ENCODE peak calls at places on chromosomes 16 and 17, in ten cellular contexts. M is stimulated activated CD4-positive, alpha-beta T cell treated with anti-CD3 and anti-CD28 coated beads, Interleukin-15, amount 100 ng/mL, for 1 hour; R is activated CD8-positive, alpha-beta T cell treated with anti-CD3 and anti-CD28 coated beads for 36 hours; T is OCI-LY7; Y is Right ventricle myocardium superior; I is HT-29; J is cardiac muscle cell; K is astrocyte of the cerebellum; P is CD4-positive, alpha-beta T cell; O is amygdala. U is an unnamed sample.

GRCh38 chr16:49269231-49269630 is 12.4 kb downstream of the CBLN1 start:
- DNase-seq in M (no peak), T (no peak), Y (no peak), R (no peak), P (no peak), J (no peak), K (no peak), O (no peak), I (no peak), U (no peak)

GRCh38 chr16:1197237-1197866 is 27.7 kb downstream of the TPSG1 start:
- DNase-seq in R (no peak), M (no peak), O (no peak), P (no peak), Y (no peak), K (no peak), I (no peak), T (no peak), J (no peak), U (no peak)

GRCh38 chr17:64036198-64036922 is 15.9 kb upstream of the ICAM2 start:
- DNase-seq in I (peak), M (no peak), R (no peak), P (no peak), T (no peak), O (no peak), Y (no peak), K (no peak), J (no peak), U (no peak)

GRCh38 chr16:72705806-72706205 is 342.1 kb downstream of the ZFHX3 start:
- DNase-seq in K (no peak), J (no peak), I (no peak), O (no peak), R (no peak), Y (no peak), P (no peak), M (no peak), T (no peak), U (no peak)

GRCh38 chr17:3685174-3685812 is 10.7 kb downstream of the P2RX5 start:
- DNase-seq in I (no peak), J (no peak), P (no peak), K (no peak), O (no peak), T (peak), R (no peak), Y (no peak), M (no peak), U (peak)

GRCh38 chr17:10151667-10152496 is 46.5 kb downstream of the GAS7 start:
- DNase-seq in O (no peak), K (peak), R (peak), Y (no peak), J (no peak), P (no peak), I (no peak), M (no peak), T (no peak), U (no peak)

GRCh38 chr17:57678393-57678792 is 66.7 kb downstream of the CCDC182 start:
- DNase-seq in K (no peak), P (no peak), M (no peak), R (no peak), I (no peak), O (no peak), T (no peak), J (no peak), Y (no peak), U (no peak)

GRCh38 chr17:40315206-40315605 is 6.2 kb downstream of the RARA start:
- DNase-seq in T (no peak), K (no peak), J (no peak), I (no peak), R (peak), O (no peak), M (no peak), Y (no peak), P (no peak), U (no peak)

GRCh38 chr16:50560903-50561863 is 13.0 kb downstream of the NKD1 start:
- DNase-seq in I (no peak), P (no peak), M (no peak), J (no peak), Y (no peak), O (no peak), T (no peak), K (no peak), R (no peak), U (no peak)

GRCh38 chr17:47948706-47949196 is 7.4 kb downstream of the PNPO start:
- DNase-seq in M (no peak), P (no peak), Y (no peak), O (no peak), R (no peak), K (no peak), T (no peak), I (no peak), J (no peak), U (no peak)

GRCh38 chr17:13462673-13463124 is 139.0 kb downstream of the HS3ST3A1 start:
- DNase-seq in O (no peak), R (no peak), P (no peak), J (no peak), T (no peak), K (no peak), M (no peak), Y (no peak), I (no peak), U (no peak)

GRCh38 chr17:44786551-44787081 is 27.8 kb downstream of the ADAM11 start:
- DNase-seq in K (no peak), T (no peak), J (peak), R (no peak), Y (peak), O (peak), I (no peak), P (no peak), M (no peak), U (peak)

GRCh38 chr16:3401719-3402397 is 843 bp downstream of the ZNF174 start:
- DNase-seq in I (peak), M (no peak), P (no peak), J (peak), O (no peak), T (peak), K (no peak), R (peak), Y (no peak), U (no peak)

GRCh38 chr16:592518-593306 is 2.8 kb downstream of the RAB40C start:
- DNase-seq in Y (peak), T (no peak), K (no peak), J (no peak), M (no peak), P (no peak), R (no peak), O (peak), I (peak), U (no peak)

GRCh38 chr17:18117974-18118632 is 9.5 kb downstream of the MYO15A start:
- DNase-seq in Y (no peak), R (no peak), T (no peak), J (no peak), O (no peak), I (no peak), M (no peak), P (no peak), K (no peak), U (no peak)

GRCh38 chr16:23504076-23504452 is 6.2 kb downstream of the GGA2 start:
- DNase-seq in O (no peak), M (no peak), Y (no peak), T (no peak), R (no peak), I (no peak), J (no peak), K (peak), P (no peak), U (no peak)

GRCh38 chr16:56744996-56745640 is 15.2 kb downstream of the NUP93 start:
- DNase-seq in Y (no peak), I (no peak), O (no peak), M (no peak), R (no peak), J (peak), P (no peak), T (no peak), K (no peak), U (no peak)

GRCh38 chr17:4247981-4248388 is 15.8 kb downstream of the ANKFY1 start:
- DNase-seq in I (peak), P (no peak), M (no peak), J (no peak), Y (no peak), T (no peak), R (no peak), K (no peak), O (no peak), U (no peak)

GRCh38 chr17:4497101-4497824 is 1.4 kb upstream of the SPNS2 start:
- DNase-seq in O (peak), T (peak), M (no peak), P (no peak), I (peak), R (no peak), Y (no peak), J (no peak), K (no peak), U (no peak)

GRCh38 chr16:63684116-63684515 is 1437.7 kb downstream of the CDH11 start:
- DNase-seq in T (no peak), J (no peak), Y (no peak), K (no peak), M (no peak), I (no peak), P (no peak), O (no peak), R (no peak), U (no peak)

GRCh38 chr17:79695293-79696158 is 35.2 kb upstream of the ENPP7 start:
- DNase-seq in K (peak), P (no peak), T (no peak), R (peak), O (no peak), Y (no peak), M (no peak), I (no peak), J (no peak), U (no peak)

U was measured in D721Med.